ENCODE peak calls at places on chromosomes 5 and 9, in nine cellular contexts. T is foreskin fibroblast, A is gastrocnemius medialis, O is HL-60, I is HepG2, Z is keratinocyte, E is cardiac fibroblast, K is MCF 10A, W is kidney. Q is an unnamed sample.

GRCh38 chr5:146751781-146752401 is 126.7 kb downstream of the PPP2R2B start:
- DNase-seq in A (no peak), O (peak; percentile 27), E (no peak), I (no peak), W (no peak), K (no peak), Z (no peak), T (no peak), Q (no peak)

GRCh38 chr9:96555567-96556386 is 63.9 kb downstream of the CDC14B start:
- DNase-seq in K (no peak), O (no peak), I (no peak), W (no peak), Z (no peak), T (peak; percentile 61), E (peak; percentile 33), A (no peak), Q (peak; percentile 51)

GRCh38 chr5:12141496-12141895 is 237.2 kb upstream of the CTNND2 start:
- DNase-seq in T (no peak), E (no peak), W (no peak), I (no peak), Z (no peak), K (peak; percentile 40), A (no peak), O (no peak), Q (no peak)

GRCh38 chr9:30773427-30773826 is 1611.0 kb upstream of the ACO1 start:
- DNase-seq in W (peak; percentile 48), E (no peak), T (no peak), A (no peak), K (no peak), Z (no peak), O (no peak), I (no peak), Q (no peak)

GRCh38 chr5:157530226-157530972 is 45.2 kb downstream of the ADAM19 start:
- DNase-seq in W (no peak), T (no peak), A (no peak), I (no peak), O (no peak), Z (no peak), K (no peak), E (no peak), Q (no peak)

GRCh38 chr5:1246711-1247431 is 21.7 kb downstream of the SLC6A18 start:
- DNase-seq in T (peak; percentile 7), K (peak; percentile 8), I (peak; percentile 45), W (no peak), O (no peak), A (no peak), E (peak; percentile 13), Z (no peak), Q (no peak)

GRCh38 chr9:16870606-16871357 is at the start of gene BNC2:
- DNase-seq in E (peak; percentile 78), W (peak; percentile 83), O (peak; percentile 44), A (no peak), T (peak; percentile 57), Z (no peak), K (no peak), I (no peak), Q (peak; percentile 13)

GRCh38 chr9:68614121-68614520 is 73.4 kb upstream of the TMEM252 start:
- DNase-seq in A (no peak), T (no peak), I (no peak), Z (no peak), K (no peak), O (no peak), W (no peak), E (no peak), Q (no peak)

GRCh38 chr9:95057121-95057520 is 260.4 kb downstream of the FANCC start:
- DNase-seq in K (no peak), O (no peak), Z (no peak), E (no peak), W (no peak), I (no peak), A (no peak), T (no peak), Q (no peak)

GRCh38 chr5:111107371-111107770 is 15.2 kb downstream of the WDR36 start:
- DNase-seq in T (no peak), W (no peak), E (no peak), O (no peak), I (no peak), K (no peak), Z (no peak), A (no peak), Q (no peak)

GRCh38 chr5:93249651-93250289 is 331.2 kb downstream of the NR2F1-AS1 start:
- DNase-seq in W (no peak), T (no peak), O (no peak), K (peak; percentile 13), Z (no peak), I (no peak), A (no peak), E (peak; percentile 85), Q (no peak)

GRCh38 chr9:91155181-91155580 is 206.5 kb downstream of the AUH start:
- DNase-seq in O (no peak), A (no peak), Z (no peak), K (no peak), W (no peak), I (no peak), E (no peak), T (no peak), Q (no peak)

GRCh38 chr5:171574374-171574773 is 154.9 kb downstream of the FGF18 start:
- DNase-seq in K (no peak), E (no peak), Z (no peak), O (no peak), A (no peak), I (no peak), W (no peak), T (no peak), Q (no peak)

GRCh38 chr9:38443181-38443580 is 18.9 kb upstream of the IGFBPL1 start:
- DNase-seq in A (no peak), T (no peak), W (no peak), K (no peak), O (no peak), I (peak; percentile 81), E (peak; percentile 15), Z (no peak), Q (no peak)

GRCh38 chr9:14158911-14159310 is 155.0 kb downstream of the NFIB start:
- DNase-seq in Z (peak; percentile 38), E (peak; percentile 32), O (no peak), T (peak; percentile 56), K (peak; percentile 58), A (no peak), W (no peak), I (no peak), Q (no peak)

GRCh38 chr5:96752341-96753016 is 55.3 kb downstream of the ERAP1 start:
- DNase-seq in I (peak; percentile 65), O (peak; percentile 18), T (peak; percentile 26), K (peak; percentile 70), Z (peak; percentile 21), A (no peak), E (peak; percentile 81), W (no peak), Q (peak; percentile 55)

GRCh38 chr9:96150324-96151023 is 151.5 kb downstream of the HSD17B3 start:
- DNase-seq in Z (no peak), O (peak; percentile 74), E (no peak), A (no peak), I (no peak), W (no peak), K (no peak), T (no peak), Q (no peak)

GRCh38 chr5:138874241-138874640 is 894 bp downstream of the LRRTM2 start:
- DNase-seq in O (no peak), T (no peak), W (no peak), Z (no peak), E (no peak), I (no peak), A (no peak), K (no peak), Q (no peak)

GRCh38 chr5:53874409-53874808 is 314.0 kb downstream of the NDUFS4 start:
- DNase-seq in T (peak; percentile 13), E (peak; percentile 43), O (no peak), A (no peak), K (peak; percentile 43), I (no peak), Z (no peak), W (no peak), Q (no peak)

GRCh38 chr5:53871772-53872171 is 311.3 kb downstream of the NDUFS4 start:
- DNase-seq in I (no peak), A (no peak), T (no peak), O (peak; percentile 35), Z (no peak), W (no peak), K (no peak), E (no peak), Q (no peak)

GRCh38 chr5:53871050-53871449 is 310.6 kb downstream of the NDUFS4 start:
- DNase-seq in E (peak; percentile 26), Z (no peak), A (no peak), O (no peak), I (no peak), T (no peak), W (no peak), K (peak; percentile 13), Q (no peak)
- TF ChIP-seq CTCF in E (no peak), Z (no peak), A (no peak), O (no peak), I (peak; percentile 17), T (peak; percentile 4), W (no peak), K (peak; percentile 16), Q (peak; percentile 59)

GRCh38 chr5:23139338-23140171 is 286.4 kb upstream of the CDH12 start:
- DNase-seq in I (peak; percentile 3), T (no peak), E (peak; percentile 0), W (no peak), Z (no peak), O (no peak), K (peak; percentile 59), A (no peak), Q (no peak)
- TF ChIP-seq CTCF in I (peak; percentile 46), T (no peak), E (peak; percentile 23), W (peak; percentile 13), Z (peak; percentile 39), O (peak; percentile 21), K (peak; percentile 54), A (no peak), Q (peak; percentile 18)

DNA sequence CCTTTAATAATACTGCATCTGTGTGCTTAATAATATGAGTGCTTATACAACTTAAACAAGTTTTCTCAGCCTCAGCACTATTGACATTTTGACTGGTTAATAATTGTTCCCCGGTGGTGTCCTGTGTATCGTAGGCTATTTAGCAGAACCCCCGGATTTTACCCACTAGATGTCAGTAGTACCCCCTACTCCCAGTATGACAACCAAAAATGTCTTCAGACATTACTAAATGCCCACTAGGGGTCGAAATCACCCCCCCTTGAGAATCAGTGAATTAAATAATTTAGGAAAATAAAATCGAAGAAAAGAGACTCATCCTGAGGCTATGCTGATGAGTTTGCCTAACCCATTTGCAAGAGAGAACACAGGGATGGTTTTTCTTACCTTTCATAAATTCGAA is 166.3 kb downstream of the ATP10B start:
- DNase-seq in T (no peak), Z (no peak), I (peak; percentile 45), K (peak; percentile 37), E (no peak), O (peak; percentile 32), W (no peak), A (no peak), Q (no peak)
- TF ChIP-seq CTCF in T (no peak), Z (no peak), I (peak; percentile 51), K (peak; percentile 40), E (no peak), O (peak; percentile 32), W (no peak), A (no peak), Q (peak; percentile 19)

DNA sequence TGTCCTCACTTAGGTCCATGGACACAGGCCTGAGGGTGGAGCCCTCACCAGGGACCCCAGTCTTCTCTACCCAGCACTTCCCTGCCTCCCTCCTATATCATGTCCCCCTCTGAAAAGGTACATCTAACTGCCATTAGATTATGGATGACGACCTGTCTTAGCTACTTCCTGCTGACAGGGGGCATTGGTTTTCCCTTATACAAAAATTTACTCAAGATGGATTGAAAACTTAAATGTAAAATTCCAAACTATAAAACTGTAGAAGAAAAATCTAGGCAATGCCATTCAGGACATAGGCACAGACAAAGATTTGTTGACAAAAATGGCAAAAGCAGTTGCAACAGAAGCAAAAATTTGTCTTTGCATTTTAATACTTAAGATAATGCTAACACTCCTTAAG is 623.2 kb upstream of the FAM174A start:
- DNase-seq in K (no peak), A (no peak), T (no peak), O (no peak), Z (no peak), I (no peak), E (no peak), W (no peak), Q (no peak)
- TF ChIP-seq CTCF in K (no peak), A (no peak), T (no peak), O (no peak), Z (no peak), I (no peak), E (no peak), W (no peak), Q (no peak)